ENCODE peak calls at places on chromosomes 4 and X, in nine cellular contexts. W is OCI-LY7, L is mucosa of descending colon, C is AG10803, F is fibroblast of mammary gland, K is kidney, I is suprapubic skin, U is SK-N-SH, Y is endothelial cell. E is an unnamed sample.

GRCh38 chrX:8504451-8504850 is 39.8 kb downstream of the VCX3B start:
- DNase-seq in W (no peak), L (no peak), C (no peak), F (peak), K (no peak), I (no peak), U (no peak), Y (no peak), E (peak)

GRCh38 chr4:110853242-110853641 is 230.4 kb upstream of the PITX2 start:
- DNase-seq in W (no peak), L (no peak), C (no peak), F (no peak), K (no peak), I (no peak), U (no peak), Y (no peak), E (no peak)

GRCh38 chr4:37827030-37827705 is 682 bp downstream of the PGM2 start:
- DNase-seq in W (peak), L (no peak), C (no peak), F (peak), K (no peak), I (peak), U (no peak), Y (no peak), E (peak)

GRCh38 chr4:73750730-73751129 is 10.4 kb downstream of the CXCL8 start:
- DNase-seq in W (no peak), L (no peak), C (no peak), F (no peak), K (no peak), I (no peak), U (no peak), Y (no peak), E (no peak)

GRCh38 chr4:47373729-47374128 is 89.8 kb downstream of the COMMD8 start:
- DNase-seq in W (no peak), L (no peak), C (no peak), F (no peak), K (no peak), I (no peak), U (no peak), Y (no peak), E (no peak)

GRCh38 chrX:150482537-150483217 is 85.7 kb upstream of the MTM1 start:
- DNase-seq in W (no peak), L (no peak), C (peak), F (peak), K (no peak), I (no peak), U (no peak), Y (no peak), E (peak)

GRCh38 chr4:47933798-47934197 is 19.4 kb upstream of the NFXL1 start:
- DNase-seq in W (peak), L (no peak), C (peak), F (peak), K (no peak), I (no peak), U (peak), Y (no peak), E (peak)

GRCh38 chrX:16628954-16629595 is 20.9 kb upstream of the S100G start:
- DNase-seq in W (no peak), L (no peak), C (no peak), F (no peak), K (no peak), I (no peak), U (no peak), Y (no peak), E (no peak)

GRCh38 chrX:18887821-18888205 is 96.1 kb downstream of the PHKA2 start:
- DNase-seq in W (no peak), L (no peak), C (no peak), F (no peak), K (no peak), I (no peak), U (no peak), Y (no peak), E (no peak)

GRCh38 chrX:154750301-154751120 is at the start of gene GAB3:
- DNase-seq in W (no peak), L (peak), C (no peak), F (no peak), K (peak), I (no peak), U (peak), Y (peak), E (peak)

GRCh38 chr4:173039617-173040176 is 128.9 kb upstream of the GALNT7 start:
- DNase-seq in W (no peak), L (no peak), C (no peak), F (no peak), K (no peak), I (no peak), U (no peak), Y (no peak), E (no peak)

GRCh38 chrX:69027181-69028005 is 137.9 kb downstream of the PJA1 start:
- DNase-seq in W (no peak), L (peak), C (no peak), F (peak), K (no peak), I (no peak), U (no peak), Y (no peak), E (peak)

GRCh38 chr4:111699163-111699562 is 446.1 kb upstream of the FAM241A start:
- DNase-seq in W (no peak), L (no peak), C (no peak), F (no peak), K (no peak), I (no peak), U (no peak), Y (no peak), E (no peak)

GRCh38 chr4:2186133-2186864 is 55.6 kb downstream of the HAUS3 start:
- DNase-seq in W (peak), L (no peak), C (no peak), F (peak), K (no peak), I (no peak), U (no peak), Y (peak), E (peak)

GRCh38 chr4:145097331-145097820 is 620 bp downstream of the ANAPC10 start:
- DNase-seq in W (peak), L (no peak), C (no peak), F (no peak), K (no peak), I (no peak), U (no peak), Y (no peak), E (no peak)

GRCh38 chr4:173878701-173879100 is 348.7 kb upstream of the HAND2 start:
- DNase-seq in W (no peak), L (no peak), C (no peak), F (peak), K (no peak), I (no peak), U (peak), Y (no peak), E (peak)

GRCh38 chrX:74132265-74132664 is 171.7 kb upstream of the ZCCHC13 start:
- DNase-seq in W (no peak), L (no peak), C (no peak), F (no peak), K (no peak), I (no peak), U (no peak), Y (no peak), E (no peak)

GRCh38 chr4:164779811-164780216 is 25.9 kb downstream of the SMIM31 start:
- DNase-seq in W (peak), L (no peak), C (peak), F (peak), K (no peak), I (no peak), U (peak), Y (peak), E (peak)

GRCh38 chr4:180618396-180618795 is 1624.8 kb upstream of the TENM3 start:
- DNase-seq in W (no peak), L (no peak), C (no peak), F (no peak), K (no peak), I (no peak), U (no peak), Y (no peak), E (no peak)

GRCh38 chr4:180617203-180617602 is 1626.0 kb upstream of the TENM3 start:
- DNase-seq in W (no peak), L (no peak), C (no peak), F (peak), K (no peak), I (no peak), U (no peak), Y (no peak), E (no peak)

GRCh38 chr4:180610317-180610716 is 1632.9 kb upstream of the TENM3 start:
- DNase-seq in W (no peak), L (no peak), C (no peak), F (no peak), K (no peak), I (no peak), U (no peak), Y (no peak), E (no peak)

GRCh38 chr4:180615746-180616145 is 1627.5 kb upstream of the TENM3 start:
- DNase-seq in W (peak), L (no peak), C (no peak), F (no peak), K (no peak), I (no peak), U (no peak), Y (no peak), E (no peak)
- TF ChIP-seq CTCF in W (peak), L (no peak), C (no peak), F (no peak), K (no peak), I (no peak), U (no peak), Y (peak), E (no peak)

DNA sequence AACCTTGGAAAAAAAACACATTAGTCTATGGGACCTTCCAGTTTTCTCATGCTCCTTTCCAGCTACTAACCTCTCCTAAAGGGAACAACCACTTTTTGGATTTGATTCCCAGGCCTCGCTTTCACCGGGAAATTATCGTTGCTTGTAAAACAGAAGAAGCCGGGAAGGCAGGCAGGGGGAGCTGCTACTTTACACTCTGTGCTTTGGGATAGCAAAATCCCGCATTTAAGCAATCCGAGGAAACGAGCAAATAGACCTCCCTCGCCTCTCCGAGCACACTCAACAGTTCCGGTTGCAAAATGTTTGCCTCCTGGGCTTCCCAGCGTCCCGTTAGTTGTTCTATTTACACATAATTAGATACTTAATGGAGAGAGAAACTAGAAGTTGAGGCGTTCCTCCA is 1.2 kb downstream of the CD38 start:
- DNase-seq in W (no peak), L (no peak), C (peak), F (peak), K (no peak), I (no peak), U (peak), Y (peak), E (peak)
- TF ChIP-seq CTCF in W (peak), L (no peak), C (peak), F (peak), K (peak), I (peak), U (peak), Y (no peak), E (peak)

GRCh38 chr4:136036744-136037143 is 1495.5 kb downstream of the PCDH18 start:
- DNase-seq in W (no peak), L (no peak), C (no peak), F (peak), K (no peak), I (no peak), U (no peak), Y (no peak), E (no peak)
- TF ChIP-seq CTCF in W (no peak), L (no peak), C (no peak), F (no peak), K (no peak), I (no peak), U (no peak), Y (no peak), E (no peak)

GRCh38 chr4:42296196-42296595 is 101.1 kb upstream of the SHISA3 start:
- DNase-seq in W (no peak), L (no peak), C (no peak), F (peak), K (no peak), I (no peak), U (no peak), Y (no peak), E (peak)
- TF ChIP-seq CTCF in W (no peak), L (no peak), C (no peak), F (no peak), K (no peak), I (no peak), U (peak), Y (no peak), E (no peak)

DNA sequence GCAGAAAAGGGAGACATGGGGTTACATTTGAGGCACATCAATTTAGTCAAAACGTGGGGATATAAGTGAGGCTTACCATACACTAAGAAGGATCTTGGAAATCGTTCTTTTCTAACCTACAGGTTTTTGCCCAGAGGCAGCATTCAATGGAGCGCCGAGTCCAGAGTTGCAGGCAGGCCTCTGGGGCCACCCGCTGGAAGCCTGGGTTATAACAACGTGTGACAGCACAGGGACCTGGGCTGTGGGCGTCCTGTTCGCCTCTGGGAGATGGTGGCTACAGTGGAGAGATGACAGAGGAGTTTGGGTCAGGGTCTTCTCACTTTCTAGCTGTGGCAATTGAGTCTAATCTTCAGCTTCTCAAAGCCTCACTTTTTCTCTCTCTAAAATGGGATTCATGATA is 53.9 kb downstream of the ENPP6 start:
- DNase-seq in W (peak), L (peak), C (peak), F (peak), K (no peak), I (no peak), U (peak), Y (peak), E (peak)
- TF ChIP-seq CTCF in W (peak), L (no peak), C (peak), F (peak), K (peak), I (peak), U (peak), Y (peak), E (peak)

DNA sequence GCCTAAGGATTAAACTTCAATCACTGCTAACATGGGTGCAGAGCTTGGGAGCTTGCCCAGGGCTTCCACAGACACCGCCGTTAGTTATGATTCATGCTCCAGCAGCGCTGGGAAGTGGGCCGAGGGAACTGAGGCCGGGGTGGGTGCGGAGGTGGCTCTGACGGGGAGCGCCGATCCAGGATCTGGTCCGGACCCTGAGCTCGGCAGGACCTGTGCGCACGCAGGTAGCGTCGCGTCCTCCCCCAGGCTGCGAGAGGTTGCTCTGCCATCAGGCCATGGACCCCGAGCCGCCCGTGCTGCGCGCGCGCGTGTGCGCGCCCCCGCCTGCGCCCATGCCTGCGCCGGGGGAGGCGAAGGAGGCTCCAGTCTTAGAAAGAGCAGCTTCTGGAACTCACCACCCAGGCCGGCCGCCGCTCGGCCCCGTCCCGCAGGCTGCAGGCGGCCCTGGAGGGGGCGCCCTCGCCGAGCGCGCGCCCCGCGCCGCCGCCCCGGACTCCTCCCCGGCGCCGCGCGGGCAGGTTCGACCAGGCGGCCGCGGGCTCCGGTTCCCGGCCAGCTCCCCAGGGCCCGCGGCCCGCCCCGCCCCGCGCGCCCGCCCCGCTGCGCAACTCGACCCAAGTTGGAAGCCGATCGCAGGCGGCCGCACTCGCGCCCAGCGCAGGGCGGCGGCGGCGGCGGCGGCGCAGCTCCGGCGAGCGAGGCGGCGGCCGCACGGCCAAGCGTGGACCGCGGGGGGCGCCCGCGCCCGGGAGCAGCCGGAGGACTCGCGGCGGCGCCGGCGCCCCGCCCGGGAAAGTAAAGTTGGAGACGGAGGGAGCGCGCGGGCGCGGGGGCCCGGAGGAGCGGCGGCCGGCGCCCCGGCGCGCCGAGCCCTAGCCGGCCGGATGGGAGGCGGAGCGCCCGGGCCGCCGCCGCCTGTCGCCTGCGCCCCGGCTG is 646 bp upstream of the ADRA2C start:
- DNase-seq in W (no peak), L (peak), C (peak), F (peak), K (no peak), I (no peak), U (peak), Y (peak), E (peak)
- TF ChIP-seq CTCF in W (no peak), L (no peak), C (no peak), F (no peak), K (peak), I (no peak), U (no peak), Y (peak), E (no peak)

GRCh38 chr4:39320381-39321115 is 45.6 kb downstream of the RFC1 start:
- DNase-seq in W (no peak), L (no peak), C (peak), F (peak), K (no peak), I (no peak), U (no peak), Y (no peak), E (peak)
- TF ChIP-seq CTCF in W (no peak), L (no peak), C (no peak), F (no peak), K (no peak), I (no peak), U (no peak), Y (no peak), E (no peak)

GRCh38 chrX:110750526-110751189 is 45.0 kb downstream of the CHRDL1 start:
- DNase-seq in W (no peak), L (no peak), C (no peak), F (peak), K (no peak), I (no peak), U (no peak), Y (no peak), E (no peak)

GRCh38 chrX:110745288-110745687 is 50.3 kb downstream of the CHRDL1 start:
- DNase-seq in W (no peak), L (no peak), C (no peak), F (peak), K (no peak), I (no peak), U (no peak), Y (no peak), E (no peak)

GRCh38 chrX:110748256-110748811 is 47.3 kb downstream of the CHRDL1 start:
- DNase-seq in W (no peak), L (no peak), C (no peak), F (no peak), K (no peak), I (no peak), U (no peak), Y (no peak), E (no peak)

GRCh38 chrX:110743679-110744340 is 51.8 kb downstream of the CHRDL1 start:
- DNase-seq in W (no peak), L (no peak), C (peak), F (peak), K (no peak), I (no peak), U (no peak), Y (no peak), E (peak)

DNA sequence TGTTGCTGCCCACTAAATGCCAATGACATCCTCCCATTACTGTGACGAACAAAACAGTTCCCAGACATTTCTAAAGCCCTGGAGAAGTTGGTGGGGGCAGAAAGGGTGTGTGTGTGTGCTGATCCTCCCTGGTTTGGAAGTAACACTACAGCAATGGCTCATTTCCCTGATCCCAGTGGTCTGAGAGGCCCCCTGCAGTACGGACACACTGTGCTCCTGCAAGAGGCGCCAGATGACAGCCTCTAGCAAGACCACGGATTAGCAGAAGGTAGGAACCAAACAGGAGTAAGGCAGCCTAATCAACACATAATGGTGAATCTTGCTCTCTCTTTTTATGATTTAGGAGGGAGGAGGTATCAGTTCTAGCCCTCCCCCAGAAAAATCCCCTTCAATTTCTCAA is 49.6 kb downstream of the CHRDL1 start:
- DNase-seq in W (no peak), L (no peak), C (no peak), F (no peak), K (no peak), I (no peak), U (no peak), Y (no peak), E (no peak)
- TF ChIP-seq CTCF in W (no peak), L (no peak), C (no peak), F (no peak), K (no peak), I (no peak), U (no peak), Y (no peak), E (no peak)

GRCh38 chr4:158801066-158801465 is 32.2 kb downstream of the FNIP2 start:
- DNase-seq in W (no peak), L (peak), C (no peak), F (no peak), K (no peak), I (no peak), U (no peak), Y (no peak), E (no peak)
- TF ChIP-seq CTCF in W (no peak), L (no peak), C (no peak), F (no peak), K (no peak), I (no peak), U (no peak), Y (no peak), E (no peak)

E was measured in fibroblast of the aortic adventitia.